ENCODE peak calls at places on chromosome 19, in seven cellular contexts. J is dorsolateral prefrontal cortex, F is tibial nerve, R is GM10248, H is H1, Y is GM12865, M is ovary. L is an unnamed sample.

GRCh38 chr19:4140237-4140711 is 13.2 kb upstream of the CREB3L3 start:
- DNase-seq in J (no peak), R (peak; percentile 80), F (no peak), H (peak; percentile 72), M (no peak), Y (peak; percentile 80), L (peak; percentile 81)

GRCh38 chr19:54481326-54481930 is 8.3 kb upstream of the CDC42EP5 start:
- DNase-seq in J (no peak), Y (peak; percentile 66), H (peak; percentile 82), M (no peak), R (peak; percentile 61), F (no peak), L (peak; percentile 66)

GRCh38 chr19:4639531-4640246 is 373 bp downstream of the TNFAIP8L1 start:
- DNase-seq in R (peak; percentile 45), H (no peak), M (peak; percentile 75), F (no peak), J (no peak), Y (no peak), L (no peak)

GRCh38 chr19:58336820-58337219 is 10.0 kb downstream of the ZSCAN22 start:
- DNase-seq in F (no peak), H (no peak), M (no peak), Y (no peak), R (no peak), J (no peak), L (no peak)

GRCh38 chr19:18349524-18350128 is 9.2 kb downstream of the PGPEP1 start:
- DNase-seq in R (peak; percentile 68), H (peak; percentile 75), M (peak; percentile 75), Y (peak; percentile 62), F (peak; percentile 49), J (peak; percentile 53), L (peak; percentile 57)

GRCh38 chr19:31408460-31409124 is 59.4 kb upstream of the TSHZ3 start:
- DNase-seq in F (no peak), R (no peak), H (no peak), M (no peak), J (no peak), Y (no peak), L (no peak)

GRCh38 chr19:13189600-13189999 is 39.4 kb downstream of the IER2 start:
- DNase-seq in M (no peak), Y (no peak), R (no peak), H (no peak), F (no peak), J (no peak), L (no peak)

GRCh38 chr19:4456566-4456842 is 1.1 kb downstream of the UBXN6 start:
- DNase-seq in H (no peak), R (no peak), Y (no peak), M (peak; percentile 53), F (no peak), J (no peak), L (no peak)

GRCh38 chr19:6947745-6948144 is 60.4 kb downstream of the ADGRE1 start:
- DNase-seq in H (no peak), R (peak; percentile 67), J (no peak), Y (peak; percentile 80), F (no peak), M (no peak), L (peak; percentile 76)

GRCh38 chr19:37999309-38000213 is 92.6 kb downstream of the SIPA1L3 start:
- DNase-seq in M (no peak), H (no peak), J (no peak), F (peak; percentile 43), Y (no peak), R (no peak), L (no peak)

GRCh38 chr19:54133312-54133956 is 4.1 kb upstream of the CNOT3 start:
- DNase-seq in M (no peak), J (no peak), R (no peak), Y (no peak), H (peak; percentile 63), F (no peak), L (no peak)

GRCh38 chr19:10769533-10770491 is 51.9 kb downstream of the DNM2 start:
- DNase-seq in H (no peak), F (peak; percentile 27), J (peak; percentile 70), Y (no peak), M (peak; percentile 65), R (no peak), L (no peak)

GRCh38 chr19:3982701-3983541 is 2.3 kb downstream of the EEF2 start:
- DNase-seq in J (no peak), F (no peak), Y (no peak), M (peak; percentile 45), H (peak; percentile 46), R (no peak), L (no peak)

DNA sequence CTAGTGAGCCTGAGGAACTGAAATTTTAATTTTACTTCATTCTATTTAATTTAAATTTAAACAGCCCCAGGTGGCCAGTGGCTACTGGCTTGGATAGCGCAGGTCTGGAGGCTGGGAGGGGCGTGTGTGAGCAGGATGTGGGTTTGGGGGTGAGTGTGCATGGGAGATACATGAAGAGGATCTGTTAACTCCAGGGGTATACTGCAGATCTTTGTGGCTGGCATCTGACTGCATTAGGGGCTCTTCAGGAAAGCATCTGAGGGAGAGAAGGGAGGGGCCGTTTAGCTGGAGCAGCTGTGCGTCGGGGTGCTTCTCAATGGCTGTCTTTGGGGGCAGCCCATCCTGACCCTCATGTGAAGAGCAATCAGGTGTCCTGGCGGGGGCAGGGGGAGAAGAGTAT is 6.8 kb downstream of the SHANK1 start:
- DNase-seq in J (no peak), Y (no peak), F (no peak), R (no peak), H (no peak), M (no peak), L (no peak)
- TF ChIP-seq CTCF in J (no peak), Y (no peak), F (no peak), R (no peak), H (no peak), M (no peak), L (no peak)

DNA sequence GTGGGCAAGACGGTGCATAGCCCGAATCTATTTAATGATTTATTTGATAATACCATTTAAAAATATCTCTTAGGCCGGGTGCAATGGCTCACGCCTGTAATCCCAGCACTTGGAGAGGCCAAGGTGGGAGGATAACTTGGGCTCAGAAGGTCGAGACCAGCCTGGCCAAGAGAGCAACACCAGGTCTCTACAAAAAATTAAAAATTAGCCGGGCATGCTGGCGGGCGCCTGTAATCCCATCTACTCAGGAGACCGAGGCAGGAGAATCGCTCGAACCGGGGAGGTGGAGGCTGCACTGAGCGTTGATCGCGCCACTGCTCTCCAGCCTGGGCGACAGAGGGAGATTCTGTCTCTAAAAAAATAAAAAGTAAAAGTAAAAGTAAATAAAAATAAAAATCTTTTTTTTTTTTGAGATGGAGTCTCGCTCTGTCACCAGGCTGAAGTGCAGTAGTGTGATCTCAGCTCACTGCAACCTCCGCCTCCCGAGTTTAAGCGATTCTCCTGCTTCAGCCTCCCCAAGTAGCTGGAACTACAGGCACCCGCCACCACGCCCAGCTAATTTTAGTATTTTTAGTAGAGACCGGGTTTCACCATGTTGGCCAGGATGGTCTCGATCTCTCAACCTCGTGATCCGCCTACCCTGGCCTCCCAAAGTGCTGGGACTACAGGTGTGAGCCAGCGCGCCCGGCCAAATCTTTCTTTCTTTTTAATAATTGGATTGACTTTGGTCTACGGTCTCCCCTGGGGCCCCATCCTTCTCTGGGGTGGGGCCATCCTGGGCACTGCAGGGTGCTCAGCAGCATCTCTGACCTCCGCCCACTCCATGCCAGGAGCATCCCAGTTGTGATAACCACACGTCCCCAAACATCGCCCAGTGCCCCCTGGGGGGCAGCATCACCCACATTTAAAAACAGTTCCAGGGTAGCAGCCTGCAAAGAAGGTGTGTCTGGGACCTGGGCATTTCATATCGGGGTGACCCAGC is 90.7 kb downstream of the GNG7 start:
- DNase-seq in J (no peak), R (no peak), F (no peak), M (no peak), Y (no peak), H (no peak), L (no peak)
- TF ChIP-seq CTCF in J (no peak), R (peak; percentile 4), F (no peak), M (no peak), Y (peak; percentile 5), H (no peak), L (peak; percentile 11)

GRCh38 chr19:9009935-9010651 is at the start of gene MUC16:
- DNase-seq in R (no peak), F (no peak), J (no peak), M (no peak), Y (peak; percentile 34), H (no peak), L (no peak)
- TF ChIP-seq CTCF in R (no peak), F (no peak), J (no peak), M (no peak), Y (no peak), H (no peak), L (no peak)

GRCh38 chr19:45753548-45753947 is 15.5 kb downstream of the SIX5 start:
- DNase-seq in M (no peak), Y (no peak), R (no peak), F (no peak), H (peak; percentile 77), J (no peak), L (no peak)
- TF ChIP-seq CTCF in M (no peak), Y (no peak), R (peak; percentile 19), F (no peak), H (peak; percentile 39), J (no peak), L (peak; percentile 9)

DNA sequence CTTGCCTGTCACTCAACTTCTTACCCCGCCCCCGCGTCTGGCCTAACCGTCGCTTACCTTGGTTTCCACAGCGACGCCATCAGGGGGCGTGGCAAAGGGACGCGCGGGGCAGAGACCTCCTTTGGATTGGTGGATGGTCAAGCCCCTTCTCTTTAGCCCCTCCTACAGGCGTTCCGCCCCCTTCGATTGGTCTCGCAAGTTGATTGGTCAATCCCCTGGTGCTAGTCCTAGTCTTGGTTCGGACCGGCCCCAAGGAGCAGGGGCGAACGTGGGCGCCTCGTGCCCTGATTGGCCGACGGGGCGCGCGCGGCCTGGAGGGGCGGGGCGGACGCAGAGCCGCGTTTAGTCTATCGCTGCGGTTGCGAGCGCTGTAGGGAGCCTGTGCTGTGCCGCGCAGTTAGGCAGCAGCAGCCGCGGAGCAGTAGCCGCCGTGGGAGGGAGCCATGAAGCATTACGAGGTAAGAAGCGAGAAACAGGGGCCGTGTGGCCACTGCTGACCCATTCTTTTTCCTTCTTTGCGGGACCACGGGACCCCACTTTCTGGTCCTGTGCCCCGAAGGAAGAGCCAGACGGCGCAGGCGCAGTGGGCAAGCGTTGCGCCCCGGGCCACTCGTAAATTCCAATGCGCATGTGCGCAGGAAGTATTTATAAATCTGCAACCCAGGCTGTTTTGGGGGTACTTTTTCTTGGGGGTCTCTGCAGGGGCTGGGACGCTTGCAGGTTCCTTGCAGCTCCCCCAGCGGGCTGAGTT is at the start of gene TECR:
- DNase-seq in R (peak; percentile 99), M (peak; percentile 100), J (peak; percentile 100), F (peak; percentile 100), Y (peak; percentile 100), H (peak; percentile 100), L (peak; percentile 97)
- TF ChIP-seq CTCF in R (no peak), M (no peak), J (peak; percentile 42), F (no peak), Y (no peak), H (peak; percentile 0), L (no peak)

DNA sequence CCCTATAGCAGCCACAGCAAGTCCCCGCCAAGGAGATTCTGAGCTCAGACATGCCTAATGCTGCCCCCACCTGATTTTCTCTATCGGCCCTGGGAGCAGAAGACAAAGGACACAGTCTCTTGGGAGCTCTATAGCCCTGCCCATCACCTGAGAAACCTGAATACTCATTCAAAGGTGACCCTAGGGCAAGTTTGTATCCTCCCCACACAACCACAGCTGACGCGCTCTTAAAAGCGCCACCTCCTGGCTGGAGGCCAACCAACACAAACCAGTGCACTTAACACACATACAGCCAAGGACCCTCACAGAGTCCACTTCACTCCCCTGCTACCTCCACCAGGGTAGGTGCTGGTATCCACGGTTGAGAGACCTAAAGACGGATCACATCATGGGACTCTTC is 8.8 kb upstream of the IGFL4 start:
- DNase-seq in R (no peak), H (peak; percentile 81), M (no peak), J (no peak), F (no peak), Y (peak; percentile 3), L (no peak)
- TF ChIP-seq CTCF in R (peak; percentile 11), H (peak; percentile 82), M (no peak), J (no peak), F (no peak), Y (peak; percentile 30), L (peak; percentile 45)

L was measured in GM13977.